ENCODE peak calls at places on chromosomes 5 and 9, in seven cellular contexts. B, Y, H, I, C, Z and J are unnamed samples.

GRCh38 chr5:60332244-60333018 is 367.5 kb downstream of the DEPDC1B start:
- DNase-seq in C (no peak), Y (no peak), H (no peak), Z (no peak), B (no peak), I (peak), J (no peak)

GRCh38 chr9:131837316-131837715 is 97.4 kb upstream of the RAPGEF1 start:
- DNase-seq in H (no peak), Z (no peak), I (no peak), C (peak), Y (no peak), B (no peak), J (no peak)

GRCh38 chr9:93486269-93486668 is 32.9 kb upstream of the FAM120AOS start:
- DNase-seq in H (no peak), Z (no peak), C (no peak), I (no peak), Y (no peak), B (no peak), J (no peak)

GRCh38 chr5:107274576-107274975 is 396.2 kb downstream of the EFNA5 start:
- DNase-seq in Z (no peak), H (no peak), B (no peak), C (no peak), Y (no peak), I (no peak), J (no peak)

GRCh38 chr9:135030711-135031245 is 56.7 kb upstream of the OLFM1 start:
- DNase-seq in B (no peak), C (no peak), H (no peak), Z (no peak), I (no peak), Y (no peak), J (no peak)

GRCh38 chr5:80860934-80861613 is 99.1 kb upstream of the RASGRF2 start:
- DNase-seq in H (no peak), Y (peak), B (peak), I (no peak), Z (no peak), C (no peak), J (no peak)

GRCh38 chr5:72649449-72649848 is 142.2 kb upstream of the ZNF366 start:
- DNase-seq in H (no peak), Y (no peak), I (no peak), Z (no peak), C (no peak), B (no peak), J (no peak)

GRCh38 chr9:34513567-34514214 is 9.1 kb downstream of the ENHO start:
- DNase-seq in B (no peak), H (peak), Y (no peak), I (no peak), C (no peak), Z (peak), J (no peak)

GRCh38 chr5:117652001-117652639 is 1077.5 kb upstream of the SEMA6A start:
- DNase-seq in B (no peak), C (no peak), H (no peak), I (no peak), Z (no peak), Y (no peak), J (no peak)

GRCh38 chr5:76202182-76202581 is 119.0 kb downstream of the SV2C start:
- DNase-seq in H (no peak), I (no peak), B (no peak), Z (no peak), C (no peak), Y (no peak), J (no peak)

GRCh38 chr9:133948571-133949485 is 43.3 kb downstream of the VAV2 start:
- DNase-seq in Z (no peak), I (no peak), B (no peak), Y (no peak), C (no peak), H (no peak), J (no peak)

GRCh38 chr5:40030661-40031060 is 605.9 kb upstream of the DAB2 start:
- DNase-seq in Z (no peak), H (no peak), B (no peak), C (no peak), I (no peak), Y (no peak), J (no peak)

GRCh38 chr9:118686940-118687339 is 682.3 kb downstream of the BRINP1 start:
- DNase-seq in B (no peak), Z (peak), C (no peak), I (no peak), Y (no peak), H (no peak), J (no peak)

GRCh38 chr5:33439905-33440481 is 772 bp upstream of the TARS1 start:
- DNase-seq in Z (no peak), B (no peak), I (no peak), Y (no peak), H (peak), C (peak), J (no peak)

GRCh38 chr9:93223241-93224180 is 39.6 kb downstream of the WNK2 start:
- DNase-seq in Z (peak), B (peak), I (peak), H (peak), Y (peak), C (no peak), J (peak)

GRCh38 chr5:102865510-102866314 is 110.6 kb downstream of the PAM start:
- DNase-seq in C (peak), B (no peak), Y (peak), H (peak), I (peak), Z (no peak), J (no peak)

GRCh38 chr5:57491369-57491965 is 8.9 kb upstream of the ACTBL2 start:
- DNase-seq in H (no peak), C (no peak), I (no peak), Y (no peak), B (no peak), Z (no peak), J (no peak)

GRCh38 chr5:169763437-169764301 is 126.6 kb downstream of the DOCK2 start:
- DNase-seq in I (no peak), Z (no peak), Y (no peak), C (no peak), B (no peak), H (no peak), J (no peak)

GRCh38 chr5:635321-636055 is 23.3 kb downstream of the CEP72 start:
- DNase-seq in Y (no peak), C (no peak), I (no peak), H (no peak), B (no peak), Z (no peak), J (no peak)

GRCh38 chr5:174172104-174172965 is 126.8 kb downstream of the NSG2 start:
- DNase-seq in C (no peak), Y (no peak), B (no peak), Z (no peak), H (no peak), I (no peak), J (no peak)

GRCh38 chr5:36607114-36607561 is 732 bp downstream of the SLC1A3 start:
- DNase-seq in Z (no peak), C (no peak), B (no peak), Y (peak), I (no peak), H (no peak), J (peak)

GRCh38 chr9:132901859-132902831 is 23.4 kb downstream of the SPACA9 start:
- DNase-seq in Y (peak), C (peak), I (peak), B (peak), H (peak), Z (peak), J (peak)

GRCh38 chr9:138049779-138050471 is 172.3 kb downstream of the CACNA1B start:
- DNase-seq in C (no peak), Y (no peak), Z (no peak), H (no peak), I (no peak), B (no peak), J (no peak)

GRCh38 chr5:93578813-93579560 is 2.0 kb downstream of the NR2F1-AS1 start:
- DNase-seq in C (no peak), I (no peak), B (no peak), Z (no peak), Y (no peak), H (no peak), J (no peak)

GRCh38 chr5:25448646-25449045 is 803.9 kb upstream of the CDH10 start:
- DNase-seq in B (no peak), I (no peak), C (no peak), Y (peak), H (no peak), Z (no peak), J (no peak)

GRCh38 chr5:27706832-27707231 is 668.4 kb upstream of the CDH9 start:
- DNase-seq in Y (no peak), B (no peak), C (no peak), Z (no peak), H (no peak), I (no peak), J (no peak)